ENCODE peak calls at places on chromosomes 13 and 19, in five cellular contexts. A is HTR-8/SVneo; Z is CD8-positive, alpha-beta T cell; U is Calu3; D is amygdala. H is an unnamed sample.

GRCh38 chr13:26050568-26051230 is 1.1 kb downstream of the SHISA2 start:
- DNase-seq in A (no peak), Z (no peak), U (no peak), D (no peak), H (no peak)

GRCh38 chr13:87887459-87888123 is 216.4 kb downstream of the SLITRK5 start:
- DNase-seq in A (no peak), Z (no peak), U (no peak), D (no peak), H (no peak)

GRCh38 chr13:32031025-32031814 is at the start of gene FRY:
- DNase-seq in A (peak; percentile 31), Z (peak; percentile 8), U (peak; percentile 30), D (peak; percentile 15), H (peak; percentile 32)

GRCh38 chr19:50570997-50571396 is 2.8 kb upstream of the LRRC4B start:
- DNase-seq in A (no peak), Z (no peak), U (no peak), D (no peak), H (no peak)

GRCh38 chr19:55241935-55242464 is 13.4 kb upstream of the TMEM86B start:
- DNase-seq in A (no peak), Z (no peak), U (no peak), D (no peak), H (no peak)

GRCh38 chr13:109345433-109345941 is 440.9 kb downstream of the IRS2 start:
- DNase-seq in A (no peak), Z (no peak), U (no peak), D (no peak), H (no peak)

GRCh38 chr19:13411899-13412298 is 94.4 kb downstream of the CACNA1A start:
- DNase-seq in A (no peak), Z (no peak), U (no peak), D (no peak), H (no peak)

GRCh38 chr13:70080030-70080429 is 27.6 kb upstream of the ATXN8OS start:
- DNase-seq in A (no peak), Z (no peak), U (no peak), D (no peak), H (no peak)

GRCh38 chr13:93066187-93066586 is 160.4 kb upstream of the GPC6 start:
- DNase-seq in A (no peak), Z (no peak), U (no peak), D (no peak), H (no peak)

GRCh38 chr19:55091955-55092354 is 16.3 kb downstream of the EPS8L1 start:
- DNase-seq in A (no peak), Z (no peak), U (no peak), D (no peak), H (no peak)

GRCh38 chr13:41981961-41982723 is 21.2 kb upstream of the VWA8 start:
- DNase-seq in A (no peak), Z (no peak), U (no peak), D (no peak), H (no peak)

GRCh38 chr19:54338521-54338920 is 441 bp downstream of the LILRA4 start:
- DNase-seq in A (no peak), Z (no peak), U (no peak), D (no peak), H (no peak)

GRCh38 chr13:36531746-36532486 is 99.6 kb downstream of the CCNA1 start:
- DNase-seq in A (no peak), Z (no peak), U (no peak), D (no peak), H (no peak)

GRCh38 chr13:110056640-110057039 is 250.3 kb downstream of the COL4A1 start:
- DNase-seq in A (no peak), Z (no peak), U (no peak), D (no peak), H (no peak)

GRCh38 chr13:29532821-29533220 is 62.7 kb downstream of the SLC7A1 start:
- DNase-seq in A (no peak), Z (no peak), U (no peak), D (no peak), H (no peak)

GRCh38 chr19:12757544-12758274 is 6.1 kb downstream of the BEST2 start:
- DNase-seq in A (no peak), Z (peak; percentile 48), U (peak; percentile 71), D (peak; percentile 15), H (peak; percentile 79)

GRCh38 chr13:19959141-19959830 is 759 bp downstream of the ZMYM2 start:
- DNase-seq in A (no peak), Z (peak; percentile 53), U (peak; percentile 50), D (peak; percentile 37), H (peak; percentile 19)

GRCh38 chr13:89923731-89924130 is 1423.8 kb upstream of the MIR17HG start:
- DNase-seq in A (no peak), Z (no peak), U (no peak), D (no peak), H (no peak)

GRCh38 chr19:12864721-12865715 is 16.2 kb downstream of the DNASE2 start:
- DNase-seq in A (no peak), Z (no peak), U (no peak), D (no peak), H (no peak)

GRCh38 chr13:75929074-75929473 is 292.9 kb downstream of the LMO7 start:
- DNase-seq in A (no peak), Z (no peak), U (no peak), D (no peak), H (no peak)

GRCh38 chr19:48874309-48875135 is 2.3 kb downstream of the PPP1R15A start:
- DNase-seq in A (no peak), Z (no peak), U (no peak), D (no peak), H (peak; percentile 52)

GRCh38 chr13:102948006-102948405 is 102.2 kb downstream of the ERCC5 start:
- DNase-seq in A (no peak), Z (no peak), U (peak; percentile 2), D (no peak), H (no peak)

GRCh38 chr19:3589439-3589838 is 4.2 kb downstream of the GIPC3 start:
- DNase-seq in A (no peak), Z (no peak), U (no peak), D (no peak), H (no peak)

GRCh38 chr19:12364391-12365093 is 941 bp downstream of the ZNF442 start:
- DNase-seq in A (peak; percentile 34), Z (no peak), U (peak; percentile 2), D (no peak), H (no peak)

GRCh38 chr13:41130356-41130755 is 2.2 kb downstream of the KBTBD6 start:
- DNase-seq in A (no peak), Z (no peak), U (no peak), D (no peak), H (no peak)

GRCh38 chr13:106796280-106797047 is 228.5 kb upstream of the ARGLU1 start:
- DNase-seq in A (no peak), Z (no peak), U (no peak), D (no peak), H (no peak)

GRCh38 chr19:9075064-9075964 is 11.5 kb upstream of the OR1M1 start:
- DNase-seq in A (peak; percentile 99), Z (no peak), U (peak; percentile 91), D (peak; percentile 9), H (peak; percentile 95)

GRCh38 chr19:18379803-18380747 is 5.9 kb upstream of the GDF15 start:
- DNase-seq in A (peak; percentile 55), Z (no peak), U (peak; percentile 80), D (no peak), H (peak; percentile 99)

GRCh38 chr19:40716655-40717324 is at the start of the genes COQ8B and ITPKC:
- DNase-seq in A (peak; percentile 93), Z (peak; percentile 99), U (peak; percentile 100), D (peak; percentile 98), H (peak; percentile 100)

GRCh38 chr19:19595171-19595701 is 23.3 kb downstream of the PBX4 start:
- DNase-seq in A (no peak), Z (no peak), U (peak; percentile 55), D (no peak), H (no peak)

GRCh38 chr19:47186337-47187022 is 44.5 kb downstream of the BBC3 start:
- DNase-seq in A (no peak), Z (peak; percentile 64), U (no peak), D (no peak), H (no peak)

GRCh38 chr13:29106651-29107050 is 286.5 kb downstream of the MTUS2 start:
- DNase-seq in A (no peak), Z (no peak), U (no peak), D (no peak), H (no peak)

GRCh38 chr19:8423821-8424223 is 10.7 kb downstream of the MARCHF2 start:
- DNase-seq in A (peak; percentile 95), Z (no peak), U (peak; percentile 79), D (no peak), H (peak; percentile 93)

GRCh38 chr19:801030-801860 is 4.0 kb downstream of the PTBP1 start:
- DNase-seq in A (no peak), Z (no peak), U (peak; percentile 38), D (no peak), H (no peak)

GRCh38 chr19:44435441-44435840 is 12.8 kb downstream of the ZNF229 start:
- DNase-seq in A (no peak), Z (no peak), U (no peak), D (no peak), H (no peak)

GRCh38 chr13:89784161-89784809 is 1563.2 kb upstream of the MIR17HG start:
- DNase-seq in A (no peak), Z (no peak), U (no peak), D (no peak), H (no peak)

GRCh38 chr19:37981785-37982475 is 74.9 kb downstream of the SIPA1L3 start:
- DNase-seq in A (no peak), Z (no peak), U (no peak), D (no peak), H (no peak)

H was measured in A549.